ENCODE peak calls at places on chromosomes 4 and X, in six cellular contexts. One of them, this sample, is unnamed.

GRCh38 chrX:136620780-136621179 is 27.2 kb upstream of the CD40LG start:
- DNase-seq in stomach: no peak
- DNase-seq in endothelial cell of umbilical vein: no peak
- DNase-seq in HCT116: no peak
- DNase-seq in sigmoid colon: no peak
- DNase-seq in H1: no peak
- DNase-seq in this sample: no peak

GRCh38 chr4:88697588-88698329 is at the start of gene NAP1L5:
- DNase-seq in stomach: peak
- DNase-seq in endothelial cell of umbilical vein: peak
- DNase-seq in HCT116: peak
- DNase-seq in sigmoid colon: peak
- DNase-seq in H1: peak
- DNase-seq in this sample: peak

GRCh38 chr4:2795558-2796260 is 2.8 kb downstream of the SH3BP2 start:
- DNase-seq in stomach: peak
- DNase-seq in endothelial cell of umbilical vein: no peak
- DNase-seq in HCT116: no peak
- DNase-seq in sigmoid colon: peak
- DNase-seq in H1: no peak
- DNase-seq in this sample: no peak

GRCh38 chr4:26762650-26763049 is 98.0 kb upstream of the STIM2 start:
- DNase-seq in stomach: no peak
- DNase-seq in endothelial cell of umbilical vein: peak
- DNase-seq in HCT116: no peak
- DNase-seq in sigmoid colon: no peak
- DNase-seq in H1: no peak
- DNase-seq in this sample: no peak

GRCh38 chr4:102620697-102621497 is 119.7 kb downstream of the NFKB1 start:
- DNase-seq in stomach: peak
- DNase-seq in endothelial cell of umbilical vein: peak
- DNase-seq in HCT116: peak
- DNase-seq in sigmoid colon: no peak
- DNase-seq in H1: no peak
- DNase-seq in this sample: no peak

GRCh38 chr4:33467291-33467690 is 2747.1 kb downstream of the PCDH7 start:
- DNase-seq in stomach: no peak
- DNase-seq in endothelial cell of umbilical vein: no peak
- DNase-seq in HCT116: no peak
- DNase-seq in sigmoid colon: no peak
- DNase-seq in H1: peak
- DNase-seq in this sample: no peak

GRCh38 chr4:158877069-158877468 is 108.2 kb downstream of the FNIP2 start:
- DNase-seq in stomach: no peak
- DNase-seq in endothelial cell of umbilical vein: no peak
- DNase-seq in HCT116: no peak
- DNase-seq in sigmoid colon: no peak
- DNase-seq in H1: no peak
- DNase-seq in this sample: no peak

GRCh38 chr4:129179276-129179675 is 83.3 kb downstream of the C4orf33 start:
- DNase-seq in stomach: no peak
- DNase-seq in endothelial cell of umbilical vein: no peak
- DNase-seq in HCT116: no peak
- DNase-seq in sigmoid colon: no peak
- DNase-seq in H1: no peak
- DNase-seq in this sample: no peak

GRCh38 chr4:16684083-16684482 is 214.4 kb downstream of the LDB2 start:
- DNase-seq in stomach: no peak
- DNase-seq in endothelial cell of umbilical vein: peak
- DNase-seq in HCT116: no peak
- DNase-seq in sigmoid colon: no peak
- DNase-seq in H1: no peak
- DNase-seq in this sample: no peak

GRCh38 chr4:93127489-93127888 is 701.1 kb upstream of the ATOH1 start:
- DNase-seq in stomach: no peak
- DNase-seq in endothelial cell of umbilical vein: no peak
- DNase-seq in HCT116: no peak
- DNase-seq in sigmoid colon: no peak
- DNase-seq in H1: no peak
- DNase-seq in this sample: no peak

GRCh38 chr4:126991965-126992364 is 640.8 kb upstream of the INTU start:
- DNase-seq in stomach: no peak
- DNase-seq in endothelial cell of umbilical vein: no peak
- DNase-seq in HCT116: no peak
- DNase-seq in sigmoid colon: no peak
- DNase-seq in H1: no peak
- DNase-seq in this sample: no peak

GRCh38 chr4:184330008-184330400 is 112.3 kb upstream of the ENPP6 start:
- DNase-seq in stomach: no peak
- DNase-seq in endothelial cell of umbilical vein: no peak
- DNase-seq in HCT116: no peak
- DNase-seq in sigmoid colon: peak
- DNase-seq in H1: no peak
- DNase-seq in this sample: no peak

GRCh38 chr4:22170353-22170752 is 221.8 kb upstream of the KCNIP4 start:
- DNase-seq in stomach: no peak
- DNase-seq in endothelial cell of umbilical vein: no peak
- DNase-seq in HCT116: no peak
- DNase-seq in sigmoid colon: no peak
- DNase-seq in H1: no peak
- DNase-seq in this sample: no peak

GRCh38 chr4:60443068-60443467 is 757.1 kb upstream of the ADGRL3 start:
- DNase-seq in stomach: no peak
- DNase-seq in endothelial cell of umbilical vein: no peak
- DNase-seq in HCT116: no peak
- DNase-seq in sigmoid colon: no peak
- DNase-seq in H1: no peak
- DNase-seq in this sample: no peak

GRCh38 chrX:9352683-9353430 is 112.0 kb upstream of the TBL1X start:
- DNase-seq in stomach: peak
- DNase-seq in endothelial cell of umbilical vein: no peak
- DNase-seq in HCT116: no peak
- DNase-seq in sigmoid colon: no peak
- DNase-seq in H1: no peak
- DNase-seq in this sample: no peak

GRCh38 chr4:970854-971520 is 2.4 kb downstream of the DGKQ start:
- DNase-seq in stomach: no peak
- DNase-seq in endothelial cell of umbilical vein: no peak
- DNase-seq in HCT116: no peak
- DNase-seq in sigmoid colon: no peak
- DNase-seq in H1: no peak
- DNase-seq in this sample: no peak

GRCh38 chr4:152698012-152698499 is 18.3 kb upstream of the TMEM154 start:
- DNase-seq in stomach: no peak
- DNase-seq in endothelial cell of umbilical vein: no peak
- DNase-seq in HCT116: no peak
- DNase-seq in sigmoid colon: no peak
- DNase-seq in H1: no peak
- DNase-seq in this sample: no peak

GRCh38 chr4:119832731-119833233 is 204.2 kb upstream of the PDE5A start:
- DNase-seq in stomach: no peak
- DNase-seq in endothelial cell of umbilical vein: no peak
- DNase-seq in HCT116: no peak
- DNase-seq in sigmoid colon: no peak
- DNase-seq in H1: no peak
- DNase-seq in this sample: no peak

GRCh38 chr4:120630432-120630831 is 292.1 kb downstream of the PRDM5 start:
- DNase-seq in stomach: no peak
- DNase-seq in endothelial cell of umbilical vein: no peak
- DNase-seq in HCT116: no peak
- DNase-seq in sigmoid colon: no peak
- DNase-seq in H1: no peak
- DNase-seq in this sample: no peak

GRCh38 chr4:65645185-65645584 is 25.1 kb downstream of the EPHA5 start:
- DNase-seq in stomach: no peak
- DNase-seq in endothelial cell of umbilical vein: no peak
- DNase-seq in HCT116: no peak
- DNase-seq in sigmoid colon: no peak
- DNase-seq in H1: no peak
- DNase-seq in this sample: no peak

GRCh38 chr4:21452931-21453330 is 495.6 kb downstream of the KCNIP4 start:
- DNase-seq in stomach: no peak
- DNase-seq in endothelial cell of umbilical vein: no peak
- DNase-seq in HCT116: no peak
- DNase-seq in sigmoid colon: no peak
- DNase-seq in H1: no peak
- DNase-seq in this sample: no peak

GRCh38 chrX:129748265-129748664 is 9.5 kb downstream of the XPNPEP2 start:
- DNase-seq in stomach: no peak
- DNase-seq in endothelial cell of umbilical vein: no peak
- DNase-seq in HCT116: no peak
- DNase-seq in sigmoid colon: peak
- DNase-seq in H1: no peak
- DNase-seq in this sample: no peak

GRCh38 chr4:64777286-64777685 is 368.0 kb upstream of the TECRL start:
- DNase-seq in stomach: no peak
- DNase-seq in endothelial cell of umbilical vein: no peak
- DNase-seq in HCT116: no peak
- DNase-seq in sigmoid colon: no peak
- DNase-seq in H1: no peak
- DNase-seq in this sample: no peak

GRCh38 chr4:75512336-75513211 is 1.6 kb downstream of the RCHY1 start:
- DNase-seq in stomach: no peak
- DNase-seq in endothelial cell of umbilical vein: peak
- DNase-seq in HCT116: no peak
- DNase-seq in sigmoid colon: no peak
- DNase-seq in H1: no peak
- DNase-seq in this sample: no peak

GRCh38 chr4:124253080-124253479 is 459.5 kb downstream of the ANKRD50 start:
- DNase-seq in stomach: no peak
- DNase-seq in endothelial cell of umbilical vein: no peak
- DNase-seq in HCT116: no peak
- DNase-seq in sigmoid colon: no peak
- DNase-seq in H1: no peak
- DNase-seq in this sample: no peak

GRCh38 chrX:56783996-56784620 is 55.1 kb downstream of the NBDY start:
- DNase-seq in stomach: no peak
- DNase-seq in endothelial cell of umbilical vein: no peak
- DNase-seq in HCT116: no peak
- DNase-seq in sigmoid colon: peak
- DNase-seq in H1: no peak
- DNase-seq in this sample: no peak
- TF ChIP-seq POLR2AphosphoS5 in stomach: no peak
- TF ChIP-seq POLR2AphosphoS5 in endothelial cell of umbilical vein: no peak
- TF ChIP-seq POLR2AphosphoS5 in HCT116: no peak
- TF ChIP-seq POLR2AphosphoS5 in sigmoid colon: no peak
- TF ChIP-seq POLR2AphosphoS5 in H1: no peak
- TF ChIP-seq POLR2AphosphoS5 in this sample: no peak

GRCh38 chr4:161505141-161505540 is 658.7 kb downstream of the FSTL5 start:
- DNase-seq in stomach: no peak
- DNase-seq in endothelial cell of umbilical vein: no peak
- DNase-seq in HCT116: no peak
- DNase-seq in sigmoid colon: no peak
- DNase-seq in H1: no peak
- DNase-seq in this sample: no peak
- TF ChIP-seq POLR2A in stomach: no peak
- TF ChIP-seq POLR2A in endothelial cell of umbilical vein: no peak
- TF ChIP-seq POLR2A in HCT116: no peak
- TF ChIP-seq POLR2A in sigmoid colon: no peak
- TF ChIP-seq POLR2A in H1: no peak
- TF ChIP-seq POLR2A in this sample: no peak

GRCh38 chr4:6278801-6279197 is 9.1 kb downstream of the WFS1 start:
- DNase-seq in stomach: no peak
- DNase-seq in endothelial cell of umbilical vein: peak
- DNase-seq in HCT116: no peak
- DNase-seq in sigmoid colon: no peak
- DNase-seq in H1: no peak
- DNase-seq in this sample: peak
- TF ChIP-seq POLR2AphosphoS5 in stomach: no peak
- TF ChIP-seq POLR2AphosphoS5 in endothelial cell of umbilical vein: peak
- TF ChIP-seq POLR2AphosphoS5 in HCT116: no peak
- TF ChIP-seq POLR2AphosphoS5 in sigmoid colon: peak
- TF ChIP-seq POLR2AphosphoS5 in H1: no peak
- TF ChIP-seq POLR2AphosphoS5 in this sample: no peak

GRCh38 chr4:13627606-13628301 is at the start of gene BOD1L1:
- DNase-seq in stomach: peak
- DNase-seq in endothelial cell of umbilical vein: peak
- DNase-seq in HCT116: peak
- DNase-seq in sigmoid colon: peak
- DNase-seq in H1: peak
- DNase-seq in this sample: peak
- TF ChIP-seq POLR2A in stomach: peak
- TF ChIP-seq POLR2A in endothelial cell of umbilical vein: peak
- TF ChIP-seq POLR2A in HCT116: peak
- TF ChIP-seq POLR2A in sigmoid colon: peak
- TF ChIP-seq POLR2A in H1: peak
- TF ChIP-seq POLR2A in this sample: peak

GRCh38 chr4:132132433-132132832 is 1016.7 kb upstream of the PCDH10 start:
- DNase-seq in stomach: no peak
- DNase-seq in endothelial cell of umbilical vein: no peak
- DNase-seq in HCT116: no peak
- DNase-seq in sigmoid colon: no peak
- DNase-seq in H1: no peak
- DNase-seq in this sample: no peak
- TF ChIP-seq POLR2AphosphoS5 in stomach: no peak
- TF ChIP-seq POLR2AphosphoS5 in endothelial cell of umbilical vein: no peak
- TF ChIP-seq POLR2AphosphoS5 in HCT116: no peak
- TF ChIP-seq POLR2AphosphoS5 in sigmoid colon: no peak
- TF ChIP-seq POLR2AphosphoS5 in H1: no peak
- TF ChIP-seq POLR2AphosphoS5 in this sample: no peak

DNA sequence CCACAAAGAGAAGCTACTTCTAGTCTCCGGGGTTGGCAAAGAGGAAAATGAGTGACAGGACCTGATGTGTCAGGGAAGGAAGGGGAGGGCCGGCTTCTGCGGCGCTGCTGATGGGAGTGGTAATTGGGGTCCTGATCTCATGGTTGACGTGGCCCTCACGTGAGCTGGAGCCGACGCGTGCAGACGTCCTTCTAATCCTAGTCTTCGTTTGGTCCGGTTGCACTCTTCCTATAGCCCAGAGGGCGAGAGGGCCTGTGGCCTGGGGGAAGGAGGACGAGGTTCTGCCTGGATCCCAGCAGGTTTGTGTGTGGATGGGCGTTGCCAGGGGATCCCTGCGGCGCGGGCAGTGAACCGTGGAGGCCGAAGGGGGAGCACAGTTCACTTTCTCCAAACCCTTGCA is at the start of gene ARMCX1:
- DNase-seq in stomach: peak
- DNase-seq in endothelial cell of umbilical vein: peak
- DNase-seq in HCT116: no peak
- DNase-seq in sigmoid colon: peak
- DNase-seq in H1: peak
- DNase-seq in this sample: no peak
- TF ChIP-seq POLR2A in stomach: no peak
- TF ChIP-seq POLR2A in endothelial cell of umbilical vein: peak
- TF ChIP-seq POLR2A in HCT116: no peak
- TF ChIP-seq POLR2A in sigmoid colon: peak
- TF ChIP-seq POLR2A in H1: peak
- TF ChIP-seq POLR2A in this sample: no peak

This sample was measured in GM12892.